ENCODE peak calls at places on chromosomes 5 and 9, in four cellular contexts. I is nucleus accumbens, D is RWPE1, Y is hypothalamus. M is an unnamed sample.

GRCh38 chr5:90168399-90168798 is 241.2 kb downstream of the CETN3 start:
- DNase-seq in Y (no peak), I (no peak), D (no peak), M (no peak)

GRCh38 chr5:89498699-89499098 is 615.7 kb upstream of the MEF2C start:
- DNase-seq in Y (no peak), I (no peak), D (no peak), M (no peak)

GRCh38 chr5:61673007-61673735 is 341.1 kb downstream of the ZSWIM6 start:
- DNase-seq in D (peak; percentile 84), I (no peak), Y (no peak), M (no peak)

GRCh38 chr5:150491876-150492275 is 16.1 kb upstream of the NDST1 start:
- DNase-seq in Y (no peak), I (no peak), D (no peak), M (no peak)

GRCh38 chr5:81750308-81751008 is 439 bp downstream of the SSBP2 start:
- DNase-seq in Y (no peak), I (no peak), D (peak; percentile 41), M (no peak)

GRCh38 chr5:16390825-16391224 is 74.8 kb downstream of the ZNF622 start:
- DNase-seq in I (no peak), Y (no peak), D (no peak), M (no peak)

GRCh38 chr9:123776856-123777560 is 152.9 kb downstream of the DENND1A start:
- DNase-seq in D (no peak), I (no peak), Y (no peak), M (no peak)

GRCh38 chr5:101897914-101898313 is 398.2 kb downstream of the SLCO4C1 start:
- DNase-seq in Y (no peak), D (no peak), I (no peak), M (no peak)

GRCh38 chr9:123237220-123237619 is 31.2 kb downstream of the STRBP start:
- DNase-seq in Y (no peak), I (no peak), D (no peak), M (no peak)

GRCh38 chr9:9997585-9997984 is 615.2 kb downstream of the PTPRD start:
- DNase-seq in D (no peak), Y (no peak), I (no peak), M (no peak)

GRCh38 chr5:3373391-3373790 is 222.2 kb upstream of the IRX1 start:
- DNase-seq in I (no peak), D (no peak), Y (no peak), M (no peak)

GRCh38 chr5:178236685-178237084 is 4.1 kb upstream of the PHYKPL start:
- DNase-seq in Y (no peak), D (no peak), I (no peak), M (no peak)

GRCh38 chr5:158234323-158235158 is 375.6 kb upstream of the CLINT1 start:
- DNase-seq in Y (no peak), I (no peak), D (no peak), M (peak; percentile 27)

GRCh38 chr9:94675008-94675841 is 35.9 kb upstream of the FBP1 start:
- DNase-seq in Y (no peak), D (no peak), I (no peak), M (no peak)

M was measured in AML-193.